ENCODE peak calls at places on chromosomes 1 and 21, in nine cellular contexts. One of them, this sample, is unnamed.

GRCh38 chr1:13651279-13651678 is 48.7 kb upstream of the PRDM2 start:
- DNase-seq in B cell: no peak
- DNase-seq in tibial artery: no peak
- DNase-seq in WTC11: no peak
- DNase-seq in GM12864: no peak
- DNase-seq in choroid plexus epithelial cell: peak; percentile 79
- DNase-seq in nephron progenitor cell: no peak
- DNase-seq in IMR-90: no peak
- DNase-seq in neural progenitor cell: no peak
- DNase-seq in this sample: no peak

GRCh38 chr1:36108314-36108713 is 16.7 kb downstream of the COL8A2 start:
- DNase-seq in tibial artery: no peak
- DNase-seq in GM12864: no peak
- DNase-seq in neural progenitor cell: no peak
- DNase-seq in nephron progenitor cell: no peak
- DNase-seq in WTC11: no peak
- DNase-seq in choroid plexus epithelial cell: peak; percentile 36
- DNase-seq in B cell: no peak
- DNase-seq in IMR-90: no peak
- DNase-seq in this sample: no peak

GRCh38 chr21:33207471-33208149 is 22.1 kb upstream of the IFNAR2 start:
- DNase-seq in nephron progenitor cell: no peak
- DNase-seq in tibial artery: no peak
- DNase-seq in GM12864: no peak
- DNase-seq in IMR-90: no peak
- DNase-seq in B cell: peak; percentile 70
- DNase-seq in WTC11: no peak
- DNase-seq in choroid plexus epithelial cell: no peak
- DNase-seq in neural progenitor cell: no peak
- DNase-seq in this sample: no peak

GRCh38 chr1:107548276-107548675 is 407.4 kb downstream of the NTNG1 start:
- DNase-seq in tibial artery: no peak
- DNase-seq in GM12864: no peak
- DNase-seq in nephron progenitor cell: no peak
- DNase-seq in B cell: no peak
- DNase-seq in WTC11: no peak
- DNase-seq in neural progenitor cell: no peak
- DNase-seq in IMR-90: no peak
- DNase-seq in choroid plexus epithelial cell: no peak
- DNase-seq in this sample: no peak

GRCh38 chr1:151494741-151495281 is 16.4 kb upstream of the CGN start:
- DNase-seq in tibial artery: no peak
- DNase-seq in choroid plexus epithelial cell: peak; percentile 69
- DNase-seq in WTC11: no peak
- DNase-seq in nephron progenitor cell: no peak
- DNase-seq in neural progenitor cell: peak; percentile 68
- DNase-seq in B cell: no peak
- DNase-seq in IMR-90: peak; percentile 56
- DNase-seq in GM12864: no peak
- DNase-seq in this sample: peak; percentile 8

GRCh38 chr1:94612555-94613204 is 71.1 kb upstream of the F3 start:
- DNase-seq in B cell: no peak
- DNase-seq in neural progenitor cell: no peak
- DNase-seq in IMR-90: no peak
- DNase-seq in nephron progenitor cell: no peak
- DNase-seq in GM12864: no peak
- DNase-seq in WTC11: no peak
- DNase-seq in choroid plexus epithelial cell: no peak
- DNase-seq in tibial artery: no peak
- DNase-seq in this sample: no peak

GRCh38 chr1:14113841-14114567 is 414.0 kb downstream of the PRDM2 start:
- DNase-seq in neural progenitor cell: peak; percentile 87
- DNase-seq in GM12864: no peak
- DNase-seq in IMR-90: peak; percentile 13
- DNase-seq in choroid plexus epithelial cell: peak; percentile 51
- DNase-seq in WTC11: peak; percentile 80
- DNase-seq in B cell: no peak
- DNase-seq in tibial artery: no peak
- DNase-seq in nephron progenitor cell: peak; percentile 60
- DNase-seq in this sample: peak; percentile 19

GRCh38 chr1:91092503-91092902 is 70.7 kb upstream of the ZNF644 start:
- DNase-seq in tibial artery: no peak
- DNase-seq in neural progenitor cell: peak; percentile 53
- DNase-seq in IMR-90: no peak
- DNase-seq in nephron progenitor cell: no peak
- DNase-seq in B cell: no peak
- DNase-seq in choroid plexus epithelial cell: no peak
- DNase-seq in WTC11: no peak
- DNase-seq in GM12864: no peak
- DNase-seq in this sample: no peak

DNA sequence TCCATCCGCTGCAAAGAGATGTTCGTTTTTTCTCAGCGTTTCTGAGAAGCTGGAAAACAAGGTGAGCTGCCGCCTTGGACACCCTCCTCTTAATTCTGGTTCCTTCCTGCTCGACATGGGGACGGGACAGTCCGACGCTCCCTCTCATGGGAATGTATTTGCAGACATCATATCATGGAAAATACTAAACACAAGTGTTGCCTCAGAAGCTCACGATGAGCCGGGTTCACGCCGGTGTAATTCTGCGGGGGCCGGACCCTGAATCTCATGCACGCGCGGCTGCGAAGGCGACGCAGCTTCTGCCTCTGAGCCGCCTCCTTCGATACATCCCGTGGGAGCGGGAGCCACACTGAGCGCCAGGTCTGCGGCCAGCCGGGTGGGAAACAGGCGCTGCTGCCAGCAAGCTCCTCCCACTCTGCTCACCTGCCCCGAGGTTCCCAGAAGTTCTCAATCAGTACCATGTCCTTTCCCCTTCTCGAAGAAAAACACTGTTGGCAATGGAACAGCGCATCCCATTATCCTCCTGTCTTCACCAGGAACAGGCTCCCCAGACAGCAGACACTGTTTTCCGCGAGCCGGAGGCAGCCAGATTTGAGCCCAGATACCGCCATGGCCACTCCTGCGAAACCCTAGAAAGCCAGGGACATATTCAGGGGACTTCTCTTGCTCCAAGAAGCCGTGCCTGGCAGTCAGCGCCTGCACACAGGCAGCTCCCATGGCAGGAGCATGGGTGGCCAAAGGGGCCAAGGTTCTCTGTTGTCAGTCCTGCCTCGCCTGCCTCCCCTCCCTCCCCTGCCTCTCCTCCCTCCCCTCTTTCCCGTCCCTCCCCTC is 98.0 kb downstream of the WDR4 start:
- DNase-seq in IMR-90: no peak
- DNase-seq in choroid plexus epithelial cell: no peak
- DNase-seq in WTC11: peak; percentile 61
- DNase-seq in neural progenitor cell: peak; percentile 49
- DNase-seq in nephron progenitor cell: peak; percentile 66
- DNase-seq in B cell: no peak
- DNase-seq in GM12864: no peak
- DNase-seq in tibial artery: no peak
- DNase-seq in this sample: no peak
- TF ChIP-seq CTCF in IMR-90: no peak
- TF ChIP-seq CTCF in choroid plexus epithelial cell: no peak
- TF ChIP-seq CTCF in WTC11: no peak
- TF ChIP-seq CTCF in neural progenitor cell: peak; percentile 24
- TF ChIP-seq CTCF in nephron progenitor cell: no peak
- TF ChIP-seq CTCF in B cell: no peak
- TF ChIP-seq CTCF in GM12864: no peak
- TF ChIP-seq CTCF in tibial artery: no peak
- TF ChIP-seq CTCF in this sample: no peak

GRCh38 chr1:74011736-74012135 is 186.2 kb downstream of the LRRIQ3 start:
- DNase-seq in IMR-90: no peak
- DNase-seq in tibial artery: no peak
- DNase-seq in GM12864: no peak
- DNase-seq in WTC11: no peak
- DNase-seq in choroid plexus epithelial cell: no peak
- DNase-seq in nephron progenitor cell: no peak
- DNase-seq in B cell: no peak
- DNase-seq in neural progenitor cell: no peak
- DNase-seq in this sample: no peak

GRCh38 chr1:74010206-74010605 is 187.8 kb downstream of the LRRIQ3 start:
- DNase-seq in tibial artery: no peak
- DNase-seq in nephron progenitor cell: no peak
- DNase-seq in WTC11: peak; percentile 12
- DNase-seq in IMR-90: no peak
- DNase-seq in B cell: no peak
- DNase-seq in choroid plexus epithelial cell: no peak
- DNase-seq in GM12864: no peak
- DNase-seq in neural progenitor cell: no peak
- DNase-seq in this sample: no peak

GRCh38 chr1:74012583-74012982 is 185.4 kb downstream of the LRRIQ3 start:
- DNase-seq in IMR-90: no peak
- DNase-seq in nephron progenitor cell: no peak
- DNase-seq in tibial artery: no peak
- DNase-seq in B cell: no peak
- DNase-seq in choroid plexus epithelial cell: no peak
- DNase-seq in neural progenitor cell: no peak
- DNase-seq in GM12864: no peak
- DNase-seq in WTC11: no peak
- DNase-seq in this sample: no peak
- TF ChIP-seq CTCF in IMR-90: no peak
- TF ChIP-seq CTCF in nephron progenitor cell: no peak
- TF ChIP-seq CTCF in tibial artery: no peak
- TF ChIP-seq CTCF in B cell: no peak
- TF ChIP-seq CTCF in choroid plexus epithelial cell: no peak
- TF ChIP-seq CTCF in neural progenitor cell: no peak
- TF ChIP-seq CTCF in GM12864: no peak
- TF ChIP-seq CTCF in WTC11: no peak
- TF ChIP-seq CTCF in this sample: no peak

DNA sequence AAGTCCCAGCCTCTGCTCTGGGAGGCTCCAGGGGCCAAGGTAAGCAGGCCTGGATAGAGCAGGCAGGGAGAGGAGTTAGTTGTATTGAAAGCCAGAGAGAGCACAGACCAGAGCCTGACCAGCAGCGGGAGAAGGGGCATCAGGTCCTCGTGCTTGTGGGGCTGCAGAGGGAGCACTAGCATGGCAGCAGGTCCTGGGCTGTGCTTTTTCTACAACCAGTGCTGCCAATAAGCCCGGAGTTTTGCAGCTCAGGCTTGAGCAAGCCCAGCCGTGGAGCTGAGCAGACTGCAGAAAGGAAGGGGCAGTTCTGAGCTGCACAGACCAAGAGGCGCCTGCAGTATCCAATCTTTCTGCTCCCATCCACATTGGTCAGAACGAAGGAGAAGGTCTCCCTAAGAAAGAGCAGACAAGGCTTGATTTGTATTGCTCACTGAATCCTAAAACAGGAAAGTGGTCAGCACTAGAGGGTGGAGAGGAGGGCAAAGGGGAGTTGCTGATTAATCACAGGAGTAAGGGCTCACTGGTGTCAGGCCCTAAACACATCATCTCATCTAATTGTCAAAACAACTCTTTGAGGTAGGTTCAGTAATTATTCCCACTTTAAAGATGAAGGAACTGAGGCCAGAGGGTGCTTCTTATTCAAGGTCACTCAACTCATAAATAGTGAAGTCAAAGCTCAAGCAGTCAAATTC is 2.7 kb downstream of the DENND2D start:
- DNase-seq in WTC11: peak; percentile 51
- DNase-seq in choroid plexus epithelial cell: peak; percentile 45
- DNase-seq in nephron progenitor cell: peak; percentile 19
- DNase-seq in tibial artery: no peak
- DNase-seq in neural progenitor cell: peak; percentile 64
- DNase-seq in GM12864: peak; percentile 67
- DNase-seq in B cell: peak; percentile 65
- DNase-seq in IMR-90: peak; percentile 4
- DNase-seq in this sample: no peak
- TF ChIP-seq CTCF in WTC11: no peak
- TF ChIP-seq CTCF in choroid plexus epithelial cell: peak; percentile 42
- TF ChIP-seq CTCF in nephron progenitor cell: no peak
- TF ChIP-seq CTCF in tibial artery: no peak
- TF ChIP-seq CTCF in neural progenitor cell: peak; percentile 57
- TF ChIP-seq CTCF in GM12864: peak; percentile 89
- TF ChIP-seq CTCF in B cell: peak; percentile 28
- TF ChIP-seq CTCF in IMR-90: peak; percentile 30
- TF ChIP-seq CTCF in this sample: peak; percentile 30

GRCh38 chr1:117928881-117929339 is 511 bp downstream of the GDAP2 start:
- DNase-seq in tibial artery: peak; percentile 74
- DNase-seq in neural progenitor cell: peak; percentile 82
- DNase-seq in choroid plexus epithelial cell: peak; percentile 72
- DNase-seq in WTC11: peak; percentile 61
- DNase-seq in nephron progenitor cell: peak; percentile 60
- DNase-seq in B cell: peak; percentile 79
- DNase-seq in IMR-90: peak; percentile 63
- DNase-seq in GM12864: no peak
- DNase-seq in this sample: peak; percentile 12
- TF ChIP-seq CTCF in tibial artery: no peak
- TF ChIP-seq CTCF in neural progenitor cell: peak; percentile 32
- TF ChIP-seq CTCF in choroid plexus epithelial cell: peak; percentile 43
- TF ChIP-seq CTCF in WTC11: no peak
- TF ChIP-seq CTCF in nephron progenitor cell: no peak
- TF ChIP-seq CTCF in B cell: no peak
- TF ChIP-seq CTCF in IMR-90: peak; percentile 41
- TF ChIP-seq CTCF in GM12864: peak; percentile 14
- TF ChIP-seq CTCF in this sample: peak; percentile 42

DNA sequence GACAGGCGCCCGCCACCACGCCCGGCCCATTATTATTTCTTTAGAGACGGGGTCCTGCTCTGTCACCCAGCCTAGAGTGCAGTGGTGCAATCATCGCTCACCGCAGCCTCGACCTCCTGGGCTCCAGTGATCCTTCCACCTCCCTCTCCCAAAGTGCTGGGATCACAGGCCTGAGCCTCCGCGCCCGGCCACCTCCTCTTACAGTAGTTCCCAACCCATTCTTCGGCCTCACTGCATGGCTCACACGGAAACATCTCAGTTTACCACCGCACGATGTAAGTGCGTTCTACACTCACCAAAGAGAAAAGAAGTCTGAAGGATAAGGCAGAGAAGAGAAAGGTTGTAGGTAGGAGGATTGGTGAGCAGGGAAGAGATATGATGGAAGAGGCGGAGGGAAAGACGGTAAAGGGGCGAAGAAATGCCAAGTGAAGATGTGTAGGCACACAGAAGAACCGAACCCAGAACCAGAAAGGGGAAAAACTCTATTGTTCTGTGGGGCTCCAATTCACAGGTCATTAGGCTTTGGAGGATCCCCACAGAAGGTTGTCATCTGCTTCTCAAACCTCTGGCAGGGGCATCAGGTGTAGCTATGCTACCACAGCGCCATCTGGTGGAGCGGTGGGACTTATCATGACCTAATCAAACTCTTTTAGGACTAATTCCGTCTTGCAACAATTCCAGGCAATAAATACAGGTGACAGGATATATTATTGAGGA is 504.2 kb downstream of the SMYD3 start:
- DNase-seq in nephron progenitor cell: peak; percentile 94
- DNase-seq in tibial artery: peak; percentile 81
- DNase-seq in neural progenitor cell: peak; percentile 93
- DNase-seq in IMR-90: peak; percentile 90
- DNase-seq in WTC11: peak; percentile 93
- DNase-seq in GM12864: peak; percentile 58
- DNase-seq in B cell: peak; percentile 87
- DNase-seq in choroid plexus epithelial cell: peak; percentile 97
- DNase-seq in this sample: peak; percentile 70
- TF ChIP-seq CTCF in nephron progenitor cell: peak; percentile 94
- TF ChIP-seq CTCF in tibial artery: peak; percentile 55
- TF ChIP-seq CTCF in neural progenitor cell: peak; percentile 92
- TF ChIP-seq CTCF in IMR-90: peak; percentile 92
- TF ChIP-seq CTCF in WTC11: peak; percentile 71
- TF ChIP-seq CTCF in GM12864: peak; percentile 81
- TF ChIP-seq CTCF in B cell: peak; percentile 90
- TF ChIP-seq CTCF in choroid plexus epithelial cell: peak; percentile 94
- TF ChIP-seq CTCF in this sample: peak; percentile 83